ENCODE peak calls at places on chromosomes 4 and X, in nine cellular contexts. O is aorta; T is thoracic aorta; U is CD8-positive, alpha-beta memory T cell; X is astrocyte; H is ascending aorta; M is psoas muscle; B is cardiac muscle cell; K is suprapubic skin. E is an unnamed sample.

GRCh38 chr4:66443020-66443419 is 772.7 kb upstream of the EPHA5 start:
- DNase-seq in O (no peak), T (no peak), U (no peak), X (no peak), H (no peak), M (no peak), B (no peak), K (no peak), E (no peak)

GRCh38 chrX:11100281-11101035 is 10.7 kb upstream of the HCCS start:
- DNase-seq in O (no peak), T (no peak), U (no peak), X (peak), H (peak), M (no peak), B (peak), K (no peak), E (no peak)

GRCh38 chrX:154295664-154296310 is at the start of gene TKTL1:
- DNase-seq in O (no peak), T (no peak), U (no peak), X (no peak), H (no peak), M (no peak), B (no peak), K (no peak), E (no peak)

GRCh38 chr4:119781044-119781443 is 152.4 kb upstream of the PDE5A start:
- DNase-seq in O (no peak), T (no peak), U (no peak), X (no peak), H (no peak), M (no peak), B (no peak), K (no peak), E (no peak)

GRCh38 chr4:1856920-1857699 is 1.2 kb upstream of the LETM1 start:
- DNase-seq in O (peak), T (no peak), U (no peak), X (no peak), H (no peak), M (no peak), B (peak), K (no peak), E (no peak)

GRCh38 chr4:62118558-62118957 is 918.4 kb downstream of the ADGRL3 start:
- DNase-seq in O (no peak), T (no peak), U (no peak), X (no peak), H (no peak), M (no peak), B (no peak), K (no peak), E (no peak)

GRCh38 chr4:11424000-11424399 is 4.7 kb downstream of the HS3ST1 start:
- DNase-seq in O (no peak), T (no peak), U (no peak), X (no peak), H (no peak), M (no peak), B (peak), K (no peak), E (no peak)

GRCh38 chr4:72383439-72383838 is 185.6 kb downstream of the ADAMTS3 start:
- DNase-seq in O (no peak), T (no peak), U (no peak), X (no peak), H (no peak), M (no peak), B (peak), K (no peak), E (no peak)

GRCh38 chrX:7927259-7928167 is at the start of gene PNPLA4:
- DNase-seq in O (peak), T (peak), U (peak), X (peak), H (peak), M (peak), B (peak), K (peak), E (peak)

GRCh38 chr4:175935016-175935661 is 123.1 kb upstream of the GPM6A start:
- DNase-seq in O (no peak), T (no peak), U (no peak), X (no peak), H (no peak), M (no peak), B (no peak), K (no peak), E (peak)

GRCh38 chrX:100643943-100644587 is at the start of gene SRPX2:
- DNase-seq in O (no peak), T (no peak), U (no peak), X (peak), H (peak), M (peak), B (peak), K (no peak), E (peak)

GRCh38 chr4:166174717-166175510 is 301.9 kb downstream of the TLL1 start:
- DNase-seq in O (no peak), T (no peak), U (no peak), X (peak), H (no peak), M (no peak), B (peak), K (no peak), E (peak)

GRCh38 chrX:12950851-12951589 is 23.9 kb upstream of the TMSB4X start:
- DNase-seq in O (no peak), T (no peak), U (peak), X (no peak), H (no peak), M (peak), B (peak), K (no peak), E (no peak)

GRCh38 chrX:148874621-148875020 is 374.2 kb downstream of the AFF2 start:
- DNase-seq in O (no peak), T (no peak), U (no peak), X (peak), H (no peak), M (no peak), B (no peak), K (no peak), E (no peak)

GRCh38 chrX:129984196-129984962 is 1.9 kb downstream of the BCORL1 start:
- DNase-seq in O (peak), T (no peak), U (peak), X (no peak), H (peak), M (peak), B (peak), K (peak), E (no peak)

GRCh38 chrX:105495376-105495775 is 274.9 kb upstream of the TEX13A start:
- DNase-seq in O (no peak), T (no peak), U (no peak), X (no peak), H (no peak), M (no peak), B (no peak), K (no peak), E (no peak)

GRCh38 chr4:118869808-118870342 is 18.8 kb upstream of the SYNPO2 start:
- DNase-seq in O (no peak), T (no peak), U (no peak), X (peak), H (no peak), M (no peak), B (peak), K (no peak), E (no peak)

GRCh38 chr4:27916432-27917184 is 1056.0 kb downstream of the STIM2 start:
- DNase-seq in O (no peak), T (no peak), U (no peak), X (no peak), H (no peak), M (no peak), B (no peak), K (no peak), E (no peak)

GRCh38 chr4:115972967-115973366 is 859.5 kb upstream of the NDST4 start:
- DNase-seq in O (no peak), T (no peak), U (no peak), X (no peak), H (no peak), M (no peak), B (no peak), K (no peak), E (no peak)

GRCh38 chr4:101678180-101678579 is 112.3 kb upstream of the BANK1 start:
- DNase-seq in O (no peak), T (no peak), U (no peak), X (no peak), H (no peak), M (no peak), B (no peak), K (no peak), E (no peak)

GRCh38 chr4:154208424-154208823 is 283.2 kb downstream of the DCHS2 start:
- DNase-seq in O (no peak), T (no peak), U (no peak), X (no peak), H (no peak), M (no peak), B (no peak), K (no peak), E (no peak)

GRCh38 chrX:154487518-154488290 is 1.3 kb upstream of the UBL4A start:
- DNase-seq in O (no peak), T (no peak), U (no peak), X (no peak), H (no peak), M (no peak), B (no peak), K (peak), E (no peak)

GRCh38 chr4:138751290-138751689 is 264.3 kb upstream of the NOCT start:
- DNase-seq in O (no peak), T (no peak), U (no peak), X (no peak), H (no peak), M (no peak), B (no peak), K (no peak), E (no peak)

GRCh38 chrX:5409106-5409505 is 819.6 kb downstream of the NLGN4X start:
- DNase-seq in O (no peak), T (no peak), U (no peak), X (no peak), H (no peak), M (no peak), B (no peak), K (no peak), E (no peak)

GRCh38 chr4:125704726-125705125 is 390.0 kb downstream of the FAT4 start:
- DNase-seq in O (no peak), T (no peak), U (no peak), X (peak), H (no peak), M (no peak), B (peak), K (no peak), E (no peak)

GRCh38 chrX:150680974-150681373 is 12.2 kb upstream of the MTMR1 start:
- DNase-seq in O (no peak), T (no peak), U (no peak), X (no peak), H (no peak), M (no peak), B (peak), K (no peak), E (no peak)

GRCh38 chr4:19213388-19213787 is 1038.3 kb upstream of the SLIT2 start:
- DNase-seq in O (no peak), T (no peak), U (no peak), X (peak), H (no peak), M (no peak), B (no peak), K (no peak), E (no peak)

GRCh38 chr4:139815646-139816601 is 150.3 kb downstream of the MGST2 start:
- DNase-seq in O (peak), T (peak), U (no peak), X (peak), H (peak), M (peak), B (peak), K (peak), E (no peak)

GRCh38 chr4:42843694-42844093 is 48.8 kb upstream of the GRXCR1 start:
- DNase-seq in O (no peak), T (no peak), U (no peak), X (no peak), H (no peak), M (no peak), B (no peak), K (no peak), E (no peak)

GRCh38 chr4:72468904-72469502 is 100.0 kb downstream of the ADAMTS3 start:
- DNase-seq in O (no peak), T (no peak), U (no peak), X (peak), H (no peak), M (no peak), B (peak), K (no peak), E (no peak)

GRCh38 chr4:3107271-3108185 is 33.0 kb downstream of the HTT start:
- DNase-seq in O (no peak), T (no peak), U (no peak), X (no peak), H (no peak), M (peak), B (no peak), K (no peak), E (no peak)

DNA sequence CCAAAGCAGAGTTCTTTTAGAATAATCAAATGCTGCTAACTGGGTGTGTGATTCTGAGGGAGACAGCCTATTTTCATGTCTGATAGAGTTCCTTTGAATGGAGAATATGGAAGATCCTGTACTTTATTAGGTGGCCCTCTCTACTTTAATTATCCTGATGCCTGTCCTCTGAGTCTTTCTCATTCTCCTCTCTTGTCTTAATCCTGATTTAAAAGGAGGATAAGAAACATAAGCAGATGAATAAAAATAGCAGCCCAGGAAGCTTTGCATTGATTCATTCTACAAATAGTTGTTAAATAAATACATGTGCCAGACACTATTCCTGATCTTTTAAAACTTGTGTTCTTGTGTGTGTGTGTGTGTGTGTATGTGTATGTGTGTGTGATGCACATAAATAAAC is 387.3 kb downstream of the SPRY1 start:
- DNase-seq in O (no peak), T (no peak), U (no peak), X (peak), H (no peak), M (no peak), B (no peak), K (no peak), E (no peak)
- H3K27ac ChIP-seq in O (no peak), T (peak), U (no peak), X (peak), H (peak), M (peak), B (no peak), K (no peak), E (no peak)

DNA sequence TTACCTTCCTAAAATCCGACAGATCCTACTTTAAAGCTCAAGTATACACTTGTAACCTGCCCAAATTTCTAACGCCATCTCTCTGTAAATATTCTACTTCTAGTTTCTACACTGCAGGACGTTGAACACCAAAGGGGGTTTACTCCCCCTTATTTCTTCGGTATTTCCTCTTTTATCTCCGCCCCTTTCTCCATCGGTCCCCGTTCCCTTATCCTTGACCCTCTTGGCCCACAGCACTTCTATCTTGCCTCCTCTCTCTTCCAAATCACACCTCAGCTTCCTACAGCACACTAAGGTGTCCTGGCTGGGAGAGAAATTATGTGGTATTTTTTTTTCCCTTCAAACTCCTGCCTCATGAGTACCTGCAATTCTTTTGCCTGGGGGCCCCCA is 728 bp downstream of the ZMAT1 start:
- DNase-seq in O (no peak), T (no peak), U (no peak), X (no peak), H (no peak), M (no peak), B (no peak), K (no peak), E (no peak)
- H3K27ac ChIP-seq in O (no peak), T (peak), U (peak), X (no peak), H (peak), M (peak), B (peak), K (peak), E (no peak)

DNA sequence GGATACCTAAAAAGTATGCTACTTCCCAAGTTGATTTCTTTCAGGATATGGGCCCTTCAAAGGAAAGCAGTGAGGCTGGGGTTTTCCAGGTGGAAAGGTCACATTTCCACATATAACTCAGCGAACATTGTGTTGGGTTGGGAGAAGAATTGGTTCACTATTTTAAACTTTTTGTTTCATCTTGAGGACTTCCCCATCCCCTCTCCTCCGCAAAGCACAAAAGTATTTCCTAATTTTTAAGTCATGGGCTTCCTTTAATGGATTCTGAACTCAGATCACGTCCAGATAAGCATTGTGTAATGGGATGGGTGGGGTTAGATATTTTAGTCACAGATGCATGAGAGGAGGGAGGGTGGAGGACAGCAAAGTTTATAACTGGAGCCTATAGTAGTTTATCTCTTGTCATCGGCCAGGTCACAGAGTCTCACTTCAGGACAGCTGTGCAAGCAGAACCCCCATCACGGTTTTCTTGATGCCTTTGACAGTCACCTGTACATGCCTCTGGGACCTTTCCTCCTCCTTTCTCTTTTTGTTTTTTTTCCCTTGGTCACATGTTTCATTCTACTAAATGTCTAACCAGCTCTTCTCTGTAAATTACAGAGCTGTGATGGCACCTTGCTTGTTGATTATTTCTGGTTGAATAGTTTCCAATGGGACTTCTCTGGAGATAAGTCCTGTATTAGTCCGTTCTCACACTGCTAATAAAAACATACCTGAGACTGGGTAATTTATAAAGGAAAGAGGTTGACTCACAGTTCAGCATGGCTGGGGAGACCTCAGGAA is 115.4 kb downstream of the PTTG2 start:
- DNase-seq in O (no peak), T (no peak), U (no peak), X (peak), H (no peak), M (no peak), B (peak), K (no peak), E (no peak)
- H3K27ac ChIP-seq in O (no peak), T (peak), U (no peak), X (no peak), H (peak), M (peak), B (no peak), K (peak), E (no peak)

DNA sequence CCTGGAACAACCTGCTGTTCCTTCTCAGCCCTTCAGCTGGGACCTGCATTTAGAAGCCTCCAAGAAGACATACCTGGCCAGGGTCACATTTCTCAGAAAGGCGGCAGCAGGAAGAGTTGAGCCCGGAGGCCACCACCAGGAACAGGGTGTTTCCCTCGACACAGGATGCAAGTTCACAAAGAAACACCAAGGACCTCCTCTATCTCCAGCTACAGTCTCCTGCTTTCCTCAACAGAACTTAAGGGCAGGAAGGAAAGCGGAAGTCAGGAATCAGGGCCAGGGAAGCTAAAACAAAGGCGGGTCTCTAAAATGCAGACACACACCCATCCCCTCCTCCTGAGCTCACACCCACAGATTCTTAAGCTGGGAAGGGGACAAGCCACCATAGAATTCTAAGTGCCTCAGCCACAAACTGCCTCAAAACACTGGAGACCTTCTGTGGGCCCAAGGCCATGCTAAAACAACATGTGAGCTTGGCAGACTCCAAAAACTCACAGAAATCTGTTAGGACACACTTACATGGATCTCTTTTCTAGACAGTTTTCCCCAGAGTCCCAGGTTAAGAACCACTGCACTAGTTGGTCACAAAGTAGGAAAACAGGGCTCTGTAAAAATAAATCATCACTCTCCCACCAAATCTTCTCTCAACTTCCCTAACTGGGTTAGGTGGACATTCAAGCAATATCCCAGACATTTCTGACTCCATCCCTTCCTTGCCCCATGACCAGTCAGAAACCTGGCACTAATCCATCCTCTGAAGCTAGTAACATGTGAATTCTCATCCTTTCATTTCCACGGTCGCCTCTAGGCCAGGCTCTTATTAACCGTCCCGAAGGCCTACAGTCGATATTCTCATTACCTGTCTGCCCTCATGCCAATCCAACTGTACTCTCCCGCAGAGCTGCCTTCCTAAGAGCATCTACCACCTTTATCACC is 163.2 kb downstream of the APBB2 start:
- DNase-seq in O (no peak), T (no peak), U (no peak), X (no peak), H (no peak), M (no peak), B (no peak), K (no peak), E (no peak)
- H3K27ac ChIP-seq in O (no peak), T (no peak), U (no peak), X (no peak), H (peak), M (peak), B (no peak), K (no peak), E (no peak)

GRCh38 chr4:26878729-26879415 is 18.2 kb downstream of the STIM2 start:
- DNase-seq in O (no peak), T (no peak), U (no peak), X (peak), H (no peak), M (no peak), B (peak), K (no peak), E (no peak)

GRCh38 chr4:26879805-26880204 is 19.2 kb downstream of the STIM2 start:
- DNase-seq in O (no peak), T (no peak), U (no peak), X (no peak), H (no peak), M (no peak), B (peak), K (no peak), E (no peak)

GRCh38 chr4:26877946-26878345 is 17.3 kb downstream of the STIM2 start:
- DNase-seq in O (no peak), T (no peak), U (no peak), X (no peak), H (no peak), M (no peak), B (no peak), K (no peak), E (no peak)

GRCh38 chr4:26874110-26874509 is 13.5 kb downstream of the STIM2 start:
- DNase-seq in O (no peak), T (no peak), U (no peak), X (no peak), H (no peak), M (no peak), B (no peak), K (no peak), E (no peak)

DNA sequence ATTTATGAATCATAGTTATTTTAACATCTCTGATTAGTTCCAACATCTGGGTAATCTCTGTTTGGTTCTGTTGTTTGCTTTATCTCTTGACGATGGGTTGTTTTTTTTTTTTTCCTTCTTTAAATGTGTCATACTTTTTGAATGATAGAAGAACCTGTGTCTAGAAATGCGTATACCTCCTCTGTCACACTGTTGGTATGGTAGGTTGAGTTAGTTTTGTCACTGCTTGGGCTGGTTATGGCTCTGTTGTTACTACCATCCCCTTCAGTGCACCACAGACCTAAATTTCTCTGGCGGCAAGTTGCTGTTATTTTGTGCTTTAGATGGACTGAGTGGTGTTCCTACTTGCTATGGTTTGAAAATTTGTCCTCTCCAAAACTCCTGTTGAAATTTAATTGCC is 16.8 kb downstream of the STIM2 start:
- DNase-seq in O (no peak), T (no peak), U (no peak), X (no peak), H (no peak), M (no peak), B (no peak), K (no peak), E (no peak)
- H3K27ac ChIP-seq in O (no peak), T (no peak), U (peak), X (no peak), H (no peak), M (no peak), B (no peak), K (no peak), E (no peak)